ENCODE peak calls at places on chromosomes 5 and 9, in six cellular contexts. One of them, this sample, is unnamed.

GRCh38 chr5:54547711-54548250 is 30.2 kb downstream of the SNX18 start:
- DNase-seq in IMR-90: peak; percentile 90
- DNase-seq in endothelial cell of umbilical vein: no peak
- DNase-seq in uterus: peak; percentile 72
- DNase-seq in body of pancreas: no peak
- DNase-seq in H1: no peak
- DNase-seq in this sample: peak; percentile 81

GRCh38 chr9:114430443-114430842 is 42.7 kb upstream of the AKNA start:
- DNase-seq in IMR-90: no peak
- DNase-seq in endothelial cell of umbilical vein: no peak
- DNase-seq in uterus: no peak
- DNase-seq in body of pancreas: no peak
- DNase-seq in H1: no peak
- DNase-seq in this sample: no peak

GRCh38 chr9:134251296-134251695 is 75.0 kb upstream of the RXRA start:
- DNase-seq in H1: no peak
- DNase-seq in IMR-90: no peak
- DNase-seq in uterus: no peak
- DNase-seq in endothelial cell of umbilical vein: no peak
- DNase-seq in body of pancreas: no peak
- DNase-seq in this sample: no peak

GRCh38 chr5:112186401-112186990 is 232.6 kb downstream of the EPB41L4A start:
- DNase-seq in H1: no peak
- DNase-seq in uterus: no peak
- DNase-seq in endothelial cell of umbilical vein: peak; percentile 44
- DNase-seq in body of pancreas: no peak
- DNase-seq in IMR-90: peak; percentile 53
- DNase-seq in this sample: no peak

GRCh38 chr5:102545175-102545574 is 46.4 kb upstream of the SLCO6A1 start:
- DNase-seq in uterus: no peak
- DNase-seq in H1: peak; percentile 63
- DNase-seq in IMR-90: no peak
- DNase-seq in endothelial cell of umbilical vein: peak; percentile 14
- DNase-seq in body of pancreas: no peak
- DNase-seq in this sample: no peak

GRCh38 chr5:80127037-80127642 is 92.0 kb downstream of the THBS4 start:
- DNase-seq in H1: no peak
- DNase-seq in uterus: no peak
- DNase-seq in endothelial cell of umbilical vein: no peak
- DNase-seq in body of pancreas: no peak
- DNase-seq in IMR-90: no peak
- DNase-seq in this sample: no peak

GRCh38 chr5:79636981-79637733 is 24.9 kb downstream of the TENT2 start:
- DNase-seq in uterus: no peak
- DNase-seq in body of pancreas: no peak
- DNase-seq in endothelial cell of umbilical vein: no peak
- DNase-seq in IMR-90: no peak
- DNase-seq in H1: no peak
- DNase-seq in this sample: no peak

GRCh38 chr5:11050596-11051304 is 289.7 kb upstream of the DAP start:
- DNase-seq in IMR-90: peak; percentile 2
- DNase-seq in endothelial cell of umbilical vein: no peak
- DNase-seq in body of pancreas: no peak
- DNase-seq in uterus: no peak
- DNase-seq in H1: no peak
- DNase-seq in this sample: no peak

GRCh38 chr9:76560481-76560891 is 101.5 kb downstream of the GCNT1 start:
- DNase-seq in endothelial cell of umbilical vein: no peak
- DNase-seq in H1: no peak
- DNase-seq in IMR-90: peak; percentile 75
- DNase-seq in uterus: no peak
- DNase-seq in body of pancreas: peak; percentile 16
- DNase-seq in this sample: no peak

GRCh38 chr9:92666912-92667532 is 2.9 kb downstream of the IPPK start:
- DNase-seq in IMR-90: no peak
- DNase-seq in uterus: no peak
- DNase-seq in body of pancreas: no peak
- DNase-seq in endothelial cell of umbilical vein: no peak
- DNase-seq in H1: no peak
- DNase-seq in this sample: no peak

GRCh38 chr5:58231041-58231440 is 228.8 kb downstream of the PLK2 start:
- DNase-seq in endothelial cell of umbilical vein: no peak
- DNase-seq in IMR-90: peak; percentile 8
- DNase-seq in body of pancreas: no peak
- DNase-seq in H1: no peak
- DNase-seq in uterus: no peak
- DNase-seq in this sample: no peak

GRCh38 chr9:134053401-134053871 is 14.4 kb downstream of the BRD3 start:
- DNase-seq in endothelial cell of umbilical vein: no peak
- DNase-seq in uterus: no peak
- DNase-seq in IMR-90: no peak
- DNase-seq in H1: no peak
- DNase-seq in body of pancreas: no peak
- DNase-seq in this sample: peak; percentile 81

GRCh38 chr5:62260510-62260909 is 45.5 kb upstream of the KIF2A start:
- DNase-seq in IMR-90: no peak
- DNase-seq in body of pancreas: no peak
- DNase-seq in uterus: no peak
- DNase-seq in endothelial cell of umbilical vein: no peak
- DNase-seq in H1: no peak
- DNase-seq in this sample: no peak

GRCh38 chr9:80163889-80164288 is 592.1 kb downstream of the TLE4 start:
- DNase-seq in body of pancreas: no peak
- DNase-seq in endothelial cell of umbilical vein: no peak
- DNase-seq in uterus: no peak
- DNase-seq in IMR-90: no peak
- DNase-seq in H1: no peak
- DNase-seq in this sample: no peak

GRCh38 chr5:4226565-4226964 is 630.9 kb downstream of the IRX1 start:
- DNase-seq in IMR-90: no peak
- DNase-seq in body of pancreas: no peak
- DNase-seq in uterus: no peak
- DNase-seq in H1: no peak
- DNase-seq in endothelial cell of umbilical vein: no peak
- DNase-seq in this sample: no peak

GRCh38 chr5:37120270-37120669 is 128.9 kb downstream of the CPLANE1 start:
- DNase-seq in IMR-90: no peak
- DNase-seq in endothelial cell of umbilical vein: no peak
- DNase-seq in H1: no peak
- DNase-seq in body of pancreas: no peak
- DNase-seq in uterus: no peak
- DNase-seq in this sample: no peak

GRCh38 chr9:136952876-136953770 is 1.1 kb downstream of the LCN12 start:
- DNase-seq in body of pancreas: no peak
- DNase-seq in endothelial cell of umbilical vein: no peak
- DNase-seq in H1: no peak
- DNase-seq in IMR-90: no peak
- DNase-seq in uterus: no peak
- DNase-seq in this sample: peak; percentile 58

GRCh38 chr9:72585737-72586136 is 64.3 kb downstream of the TMC1 start:
- DNase-seq in body of pancreas: peak; percentile 57
- DNase-seq in H1: no peak
- DNase-seq in IMR-90: peak; percentile 83
- DNase-seq in endothelial cell of umbilical vein: no peak
- DNase-seq in uterus: peak; percentile 17
- DNase-seq in this sample: peak; percentile 42

GRCh38 chr9:113705938-113706519 is 170.1 kb upstream of the ZNF618 start:
- DNase-seq in IMR-90: no peak
- DNase-seq in body of pancreas: peak; percentile 21
- DNase-seq in uterus: no peak
- DNase-seq in H1: no peak
- DNase-seq in endothelial cell of umbilical vein: peak; percentile 33
- DNase-seq in this sample: peak; percentile 32

GRCh38 chr5:84688566-84688965 is 303.9 kb upstream of the EDIL3 start:
- DNase-seq in body of pancreas: no peak
- DNase-seq in IMR-90: peak; percentile 72
- DNase-seq in H1: no peak
- DNase-seq in uterus: no peak
- DNase-seq in endothelial cell of umbilical vein: no peak
- DNase-seq in this sample: no peak

GRCh38 chr5:71932649-71933338 is 174.5 kb upstream of the MAP1B start:
- DNase-seq in body of pancreas: peak; percentile 49
- DNase-seq in uterus: peak; percentile 70
- DNase-seq in IMR-90: peak; percentile 67
- DNase-seq in endothelial cell of umbilical vein: peak; percentile 92
- DNase-seq in H1: peak; percentile 58
- DNase-seq in this sample: peak; percentile 57

GRCh38 chr5:122985954-122986721 is 50.4 kb downstream of the PPIC start:
- DNase-seq in IMR-90: no peak
- DNase-seq in uterus: no peak
- DNase-seq in endothelial cell of umbilical vein: no peak
- DNase-seq in H1: no peak
- DNase-seq in body of pancreas: no peak
- DNase-seq in this sample: no peak

GRCh38 chr5:164341056-164341619 is 835.7 kb downstream of the MAT2B start:
- DNase-seq in body of pancreas: no peak
- DNase-seq in H1: no peak
- DNase-seq in uterus: no peak
- DNase-seq in IMR-90: no peak
- DNase-seq in endothelial cell of umbilical vein: no peak
- DNase-seq in this sample: no peak

GRCh38 chr9:132408521-132408920 is 1.5 kb upstream of the CFAP77 start:
- DNase-seq in H1: no peak
- DNase-seq in uterus: no peak
- DNase-seq in IMR-90: no peak
- DNase-seq in endothelial cell of umbilical vein: no peak
- DNase-seq in body of pancreas: no peak
- DNase-seq in this sample: no peak
- TF ChIP-seq POLR2A in H1: no peak
- TF ChIP-seq POLR2A in uterus: no peak
- TF ChIP-seq POLR2A in IMR-90: no peak
- TF ChIP-seq POLR2A in endothelial cell of umbilical vein: no peak
- TF ChIP-seq POLR2A in body of pancreas: no peak
- TF ChIP-seq POLR2A in this sample: no peak

GRCh38 chr5:172343741-172344140 is 60.2 kb upstream of the UBTD2 start:
- DNase-seq in H1: no peak
- DNase-seq in IMR-90: no peak
- DNase-seq in body of pancreas: no peak
- DNase-seq in endothelial cell of umbilical vein: no peak
- DNase-seq in uterus: no peak
- DNase-seq in this sample: no peak
- H3K36me3 ChIP-seq in H1: peaks cover 8% of the 10 kb centered on the region
- H3K36me3 ChIP-seq in IMR-90: peaks cover 64% of the 10 kb centered on the region
- H3K36me3 ChIP-seq in body of pancreas: peaks cover 1% of the 10 kb centered on the region
- H3K36me3 ChIP-seq in endothelial cell of umbilical vein: peaks cover 30% of the 10 kb centered on the region
- H3K36me3 ChIP-seq in uterus: no peaks in the 10 kb centered on the region
- H3K36me3 ChIP-seq in this sample: peaks cover 27% of the 10 kb centered on the region

GRCh38 chr5:134249469-134250379 is 23.9 kb upstream of the PPP2CA start:
- DNase-seq in IMR-90: peak; percentile 67
- DNase-seq in endothelial cell of umbilical vein: no peak
- DNase-seq in H1: no peak
- DNase-seq in uterus: peak; percentile 39
- DNase-seq in body of pancreas: no peak
- DNase-seq in this sample: no peak
- H3K27ac ChIP-seq in IMR-90: no peak overlapping the region
- H3K27ac ChIP-seq in endothelial cell of umbilical vein: no peak overlapping the region
- H3K27ac ChIP-seq in H1: no peak overlapping the region
- H3K27ac ChIP-seq in uterus: no peak overlapping the region
- H3K27ac ChIP-seq in body of pancreas: no peak overlapping the region
- H3K27ac ChIP-seq in this sample: no peak overlapping the region

DNA sequence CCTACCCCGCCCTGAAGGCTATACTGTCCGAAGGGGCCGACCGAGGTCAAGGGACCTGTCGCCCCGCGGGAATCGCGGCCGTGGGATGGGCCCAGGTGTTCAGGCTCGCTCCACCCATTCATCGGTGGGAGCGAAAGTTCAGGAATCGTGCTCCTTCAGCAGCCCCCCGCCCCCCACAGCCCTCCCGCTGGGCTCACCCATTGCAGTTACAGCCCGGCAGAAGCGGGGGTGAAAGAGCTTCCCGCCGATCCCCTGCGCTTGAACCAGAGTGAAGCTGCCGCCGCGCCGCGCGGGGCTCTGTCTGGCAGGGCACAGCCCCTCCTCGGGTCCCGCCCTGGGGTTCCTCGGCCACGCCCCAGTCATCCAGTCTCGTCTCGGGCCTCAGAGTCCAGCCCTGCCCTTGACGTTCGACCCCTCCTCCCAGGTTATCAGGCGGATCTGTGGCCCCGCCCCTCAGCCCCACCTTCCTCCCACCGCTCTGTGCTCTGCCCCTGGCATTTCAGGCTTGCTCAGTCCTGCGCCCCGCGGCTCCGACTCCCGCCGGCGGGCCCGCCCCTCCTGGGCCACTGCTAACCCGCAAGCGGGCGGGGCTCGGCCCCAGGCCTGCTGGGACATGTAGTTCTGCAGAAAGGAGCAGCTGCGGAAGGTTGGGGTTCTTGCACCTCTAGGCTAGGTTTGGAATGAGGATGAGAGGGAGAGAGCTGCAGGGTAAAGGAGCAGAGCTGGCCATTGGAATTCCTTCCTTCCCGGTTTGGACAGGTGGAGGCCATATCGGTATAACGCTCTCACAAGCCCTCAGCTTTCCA is at the start of gene MYORG:
- DNase-seq in body of pancreas: peak; percentile 99
- DNase-seq in IMR-90: peak; percentile 65
- DNase-seq in H1: peak; percentile 98
- DNase-seq in endothelial cell of umbilical vein: peak; percentile 84
- DNase-seq in uterus: peak; percentile 90
- DNase-seq in this sample: peak; percentile 99
- TF ChIP-seq POLR2A in body of pancreas: peak; percentile 88
- TF ChIP-seq POLR2A in IMR-90: no peak
- TF ChIP-seq POLR2A in H1: no peak
- TF ChIP-seq POLR2A in endothelial cell of umbilical vein: no peak
- TF ChIP-seq POLR2A in uterus: peak; percentile 46
- TF ChIP-seq POLR2A in this sample: peak; percentile 12

GRCh38 chr9:109385499-109385898 is 64.6 kb upstream of the EPB41L4B start:
- DNase-seq in endothelial cell of umbilical vein: no peak
- DNase-seq in H1: no peak
- DNase-seq in body of pancreas: no peak
- DNase-seq in IMR-90: no peak
- DNase-seq in uterus: no peak
- DNase-seq in this sample: no peak
- H3K36me3 ChIP-seq in endothelial cell of umbilical vein: no peaks in the 10 kb centered on the region
- H3K36me3 ChIP-seq in H1: no peaks in the 10 kb centered on the region
- H3K36me3 ChIP-seq in body of pancreas: peaks cover 34% of the 10 kb centered on the region
- H3K36me3 ChIP-seq in IMR-90: no peaks in the 10 kb centered on the region
- H3K36me3 ChIP-seq in uterus: no peaks in the 10 kb centered on the region
- H3K36me3 ChIP-seq in this sample: peaks cover 68% of the 10 kb centered on the region

GRCh38 chr9:135712571-135713295 is 10.7 kb downstream of the KCNT1 start:
- DNase-seq in H1: no peak
- DNase-seq in endothelial cell of umbilical vein: no peak
- DNase-seq in IMR-90: no peak
- DNase-seq in uterus: no peak
- DNase-seq in body of pancreas: no peak
- DNase-seq in this sample: no peak

GRCh38 chr9:135716045-135716444 is 14.1 kb downstream of the KCNT1 start:
- DNase-seq in uterus: no peak
- DNase-seq in endothelial cell of umbilical vein: no peak
- DNase-seq in IMR-90: no peak
- DNase-seq in H1: no peak
- DNase-seq in body of pancreas: no peak
- DNase-seq in this sample: no peak

GRCh38 chr9:135714242-135715055 is 12.5 kb downstream of the KCNT1 start:
- DNase-seq in endothelial cell of umbilical vein: no peak
- DNase-seq in IMR-90: no peak
- DNase-seq in body of pancreas: no peak
- DNase-seq in uterus: no peak
- DNase-seq in H1: peak; percentile 84
- DNase-seq in this sample: peak; percentile 13

GRCh38 chr9:135717410-135717809 is 15.4 kb downstream of the KCNT1 start:
- DNase-seq in body of pancreas: no peak
- DNase-seq in endothelial cell of umbilical vein: no peak
- DNase-seq in uterus: no peak
- DNase-seq in H1: no peak
- DNase-seq in IMR-90: no peak
- DNase-seq in this sample: no peak

GRCh38 chr9:135715056-135715595 is 13.1 kb downstream of the KCNT1 start:
- DNase-seq in body of pancreas: no peak
- DNase-seq in IMR-90: no peak
- DNase-seq in uterus: no peak
- DNase-seq in H1: no peak
- DNase-seq in endothelial cell of umbilical vein: no peak
- DNase-seq in this sample: no peak
- H3K27ac ChIP-seq in body of pancreas: no peak overlapping the region
- H3K27ac ChIP-seq in IMR-90: no peak overlapping the region
- H3K27ac ChIP-seq in uterus: no peak overlapping the region
- H3K27ac ChIP-seq in H1: no peak overlapping the region
- H3K27ac ChIP-seq in endothelial cell of umbilical vein: no peak overlapping the region
- H3K27ac ChIP-seq in this sample: no peak overlapping the region